ENCODE peak calls at places on chromosomes 11 and 22, in five cellular contexts. U is cardiac muscle cell, X is upper lobe of right lung, L is heart left ventricle, O is ovary. P is an unnamed sample. For H3K4me1, the result is how much of the 10 kb centered on the place peaks cover.

GRCh38 chr11:44301856-44302231 is 8.1 kb downstream of the ALX4 start:
- DNase-seq in U (no peak), L (no peak), O (no peak), X (no peak), P (no peak)

GRCh38 chr22:40250608-40251007 is 72.9 kb downstream of the TNRC6B start:
- DNase-seq in U (no peak), O (no peak), L (no peak), X (no peak), P (no peak)

GRCh38 chr22:49373289-49373666 is 454.4 kb downstream of the BRD1 start:
- DNase-seq in L (no peak), X (peak), U (no peak), O (no peak), P (no peak)

GRCh38 chr11:15613231-15613630 is 498.5 kb downstream of the INSC start:
- DNase-seq in X (no peak), L (no peak), O (no peak), U (no peak), P (no peak)

GRCh38 chr11:69840371-69841169 is 21.4 kb upstream of the FGF3 start:
- DNase-seq in X (no peak), O (peak), U (no peak), L (no peak), P (peak)

GRCh38 chr11:12133539-12134238 is 23.3 kb downstream of the MICAL2 start:
- DNase-seq in O (no peak), X (no peak), U (no peak), L (no peak), P (no peak)

GRCh38 chr22:27845603-27846100 is 44.1 kb upstream of the MN1 start:
- DNase-seq in O (no peak), X (no peak), L (no peak), U (no peak), P (no peak)

GRCh38 chr11:12773591-12773990 is 99.4 kb downstream of the TEAD1 start:
- DNase-seq in O (no peak), U (no peak), L (no peak), X (no peak), P (no peak)

GRCh38 chr22:41598081-41598480 is 8.4 kb upstream of the PMM1 start:
- DNase-seq in U (no peak), O (no peak), X (peak), L (no peak), P (no peak)

GRCh38 chr11:75856912-75857311 is 41.9 kb downstream of the UVRAG start:
- DNase-seq in X (no peak), O (no peak), L (no peak), U (no peak), P (no peak)

GRCh38 chr11:66082936-66083698 is 13.0 kb downstream of the PACS1 start:
- DNase-seq in U (peak), L (no peak), X (no peak), O (no peak), P (peak)
- H3K4me1 ChIP-seq in U (under half), L (under half), X (under half), O (under half), P (under half)

DNA sequence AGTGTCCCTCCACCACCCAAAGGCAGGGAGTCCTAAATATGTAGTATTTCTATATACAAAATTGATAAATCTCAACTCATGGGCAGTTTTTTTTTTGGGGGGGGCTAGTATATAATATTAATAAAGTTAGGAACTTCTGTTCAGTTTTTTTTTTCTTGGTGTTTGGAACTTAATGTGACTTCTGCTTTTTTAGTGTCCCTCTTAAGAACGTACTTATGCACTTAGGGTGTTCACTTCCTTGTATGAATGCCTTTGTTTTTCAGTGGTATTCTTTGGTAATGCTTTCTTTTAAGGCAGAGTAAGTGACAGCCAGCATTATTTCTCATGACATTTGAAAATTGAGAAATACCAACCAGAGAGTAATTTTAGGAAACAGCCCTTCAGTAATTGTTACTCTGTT is 2.3 kb downstream of the GRK3 start:
- DNase-seq in L (no peak), O (no peak), X (no peak), U (no peak), P (no peak)
- H3K4me3 ChIP-seq in L (peak), O (no peak), X (peak), U (no peak), P (peak)

DNA sequence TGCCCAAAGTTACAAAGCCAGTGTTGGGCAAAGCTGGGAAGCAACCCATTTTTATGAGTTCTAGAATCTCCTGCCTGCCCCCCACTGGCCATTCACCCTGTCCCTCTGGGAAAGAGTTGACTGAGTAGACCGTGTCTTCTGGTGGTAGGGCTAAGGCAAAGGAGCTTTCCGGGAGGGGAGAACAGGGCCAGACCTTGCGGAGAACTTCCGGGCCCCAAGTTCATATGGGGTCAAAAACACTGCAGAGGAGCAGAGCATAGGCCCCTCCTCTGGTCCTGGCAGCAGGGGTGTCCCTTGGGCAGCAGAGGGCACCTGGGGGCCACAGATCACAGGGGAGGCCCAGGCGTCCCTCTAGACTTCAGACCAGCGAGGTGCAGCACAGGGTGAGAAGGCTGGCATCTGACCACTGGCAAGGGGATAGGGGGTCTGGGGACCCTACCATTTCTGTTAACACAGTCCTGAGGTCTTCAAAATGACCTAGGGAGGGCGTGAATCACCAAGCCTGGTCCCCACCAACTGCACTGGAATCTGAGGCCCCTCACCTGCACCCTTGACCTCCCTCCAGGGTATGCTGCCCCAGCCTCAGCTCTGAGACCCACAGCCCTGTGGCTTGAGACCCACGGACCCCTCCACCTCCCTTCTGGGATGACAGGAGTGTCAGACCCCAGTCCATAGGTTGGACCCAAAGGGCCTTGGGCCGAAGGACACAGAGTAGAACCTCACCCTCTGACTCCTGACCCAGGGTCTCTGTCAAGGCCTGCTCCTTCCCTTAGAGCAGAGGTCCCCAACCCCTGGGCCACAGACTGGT is 1.3 kb upstream of the ARAP1 start:
- DNase-seq in O (no peak), X (no peak), L (no peak), U (no peak), P (no peak)
- TF ChIP-seq CTCF in O (no peak), X (peak), L (no peak), U (peak), P (no peak)

GRCh38 chr11:35178067-35178805 is 39.3 kb downstream of the CD44 start:
- DNase-seq in O (no peak), X (no peak), L (no peak), U (no peak), P (no peak)
- H3K4me1 ChIP-seq in O (under half), X (under half), L (under half), U (under half), P (under half)

DNA sequence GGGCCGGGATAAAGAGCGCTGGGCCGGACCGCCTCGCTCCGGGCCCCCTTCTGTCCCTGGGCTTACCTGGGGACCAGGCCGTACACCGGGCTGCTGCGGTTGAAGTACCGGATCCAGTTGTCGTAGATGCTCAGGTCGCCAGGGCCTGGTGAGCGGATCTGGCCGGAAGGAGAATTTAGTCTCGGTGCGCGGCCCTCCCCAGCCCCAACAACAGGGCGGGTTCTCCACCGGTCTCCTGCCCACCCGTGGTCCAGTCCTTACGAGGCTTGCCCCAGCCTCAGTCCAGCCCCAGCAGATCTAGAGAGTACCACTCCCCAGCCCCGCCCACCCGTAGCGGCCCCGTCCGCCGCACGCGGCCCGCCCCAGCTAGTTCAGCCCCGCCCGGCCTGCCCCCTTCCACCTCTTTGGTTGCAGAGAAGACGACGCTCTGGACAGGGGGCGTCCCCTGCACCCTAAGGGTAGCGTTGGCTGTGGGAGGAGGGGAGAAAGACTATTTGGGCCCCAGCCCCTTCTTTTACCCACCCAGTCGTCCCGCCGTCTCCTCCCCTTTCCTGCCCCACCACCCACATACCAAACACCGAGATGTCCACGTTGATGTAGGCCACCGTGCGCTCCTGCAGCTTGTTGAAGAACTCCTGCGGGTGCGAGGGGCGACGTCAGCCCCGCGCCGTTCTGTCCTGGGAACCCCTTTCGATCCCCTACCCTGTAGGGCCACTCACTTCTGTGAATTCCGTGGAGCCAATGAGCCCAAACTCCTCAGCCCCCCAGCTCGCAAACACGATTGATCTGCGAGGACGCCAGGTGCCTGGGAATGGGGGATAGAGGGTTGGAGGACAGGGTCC is 6.8 kb downstream of the SAC3D1 start:
- DNase-seq in U (no peak), X (no peak), O (no peak), L (peak), P (no peak)
- H3K4me3 ChIP-seq in U (no peak), X (peak), O (peak), L (peak), P (no peak)

GRCh38 chr11:3051435-3052108 is 5.7 kb downstream of the CARS1 start:
- DNase-seq in L (no peak), U (no peak), X (no peak), O (no peak), P (no peak)
- TF ChIP-seq CTCF in L (no peak), U (peak), X (no peak), O (no peak), P (peak)

GRCh38 chr22:50471197-50471847 is 3.5 kb downstream of the SBF1 start:
- DNase-seq in O (no peak), L (no peak), U (no peak), X (no peak), P (no peak)
- H3K4me1 ChIP-seq in O (under half), L (under half), U (under half), X (half or more), P (under half)

GRCh38 chr11:9601876-9602199 is 28.4 kb downstream of the WEE1 start:
- DNase-seq in O (no peak), L (no peak), X (no peak), U (no peak), P (no peak)

GRCh38 chr11:9600166-9600565 is 26.7 kb downstream of the WEE1 start:
- DNase-seq in U (no peak), X (no peak), O (no peak), L (no peak), P (no peak)

GRCh38 chr11:9604134-9604533 is 30.7 kb downstream of the WEE1 start:
- DNase-seq in O (no peak), L (no peak), U (no peak), X (no peak), P (no peak)

GRCh38 chr11:9600651-9601040 is 27.2 kb downstream of the WEE1 start:
- DNase-seq in O (no peak), L (no peak), X (no peak), U (no peak), P (no peak)

GRCh38 chr11:9601041-9601875 is 27.8 kb downstream of the WEE1 start:
- DNase-seq in O (no peak), U (no peak), L (peak), X (no peak), P (peak)
- H3K4me3 ChIP-seq in O (no peak), U (no peak), L (no peak), X (no peak), P (no peak)